ENCODE peak calls at places on chromosomes 4 and X, in ten cellular contexts. B is spleen, T is H1, I is GM12878, Z is stomach, N is upper lobe of left lung, A is transverse colon, G is K562, Y is suprapubic skin, H is HL-60. K is an unnamed sample.

GRCh38 chr4:129232627-129233337 is 136.8 kb downstream of the C4orf33 start:
- DNase-seq in B (no peak), T (no peak), I (no peak), Z (no peak), N (no peak), A (no peak), G (no peak), Y (no peak), H (no peak), K (no peak)

GRCh38 chr4:137635596-137635995 is 103.3 kb upstream of the PCDH18 start:
- DNase-seq in B (no peak), T (no peak), I (no peak), Z (no peak), N (no peak), A (no peak), G (no peak), Y (no peak), H (no peak), K (no peak)

GRCh38 chr4:90950385-90950841 is 823.2 kb downstream of the CCSER1 start:
- DNase-seq in B (no peak), T (no peak), I (no peak), Z (no peak), N (no peak), A (no peak), G (no peak), Y (no peak), H (no peak), K (no peak)

GRCh38 chrX:152074163-152074562 is 64.2 kb downstream of the MAGEA10 start:
- DNase-seq in B (no peak), T (no peak), I (no peak), Z (no peak), N (no peak), A (no peak), G (no peak), Y (no peak), H (no peak), K (no peak)

GRCh38 chrX:136041254-136041812 is 56.1 kb downstream of the SLC9A6 start:
- DNase-seq in B (no peak), T (no peak), I (no peak), Z (no peak), N (no peak), A (no peak), G (no peak), Y (no peak), H (no peak), K (no peak)

GRCh38 chr4:3343358-3343757 is 50.5 kb downstream of the RGS12 start:
- DNase-seq in B (no peak), T (no peak), I (no peak), Z (no peak), N (no peak), A (no peak), G (no peak), Y (no peak), H (no peak), K (no peak)

GRCh38 chr4:76590847-76591281 is 155.8 kb downstream of the SHROOM3 start:
- DNase-seq in B (no peak), T (no peak), I (no peak), Z (no peak), N (no peak), A (no peak), G (no peak), Y (no peak), H (no peak), K (no peak)

GRCh38 chr4:8837181-8837811 is 34.3 kb downstream of the HMX1 start:
- DNase-seq in B (peak), T (peak), I (no peak), Z (no peak), N (peak), A (peak), G (no peak), Y (peak), H (no peak), K (no peak)

GRCh38 chrX:49878128-49878833 is 1.0 kb upstream of the USP27X start:
- DNase-seq in B (peak), T (no peak), I (no peak), Z (no peak), N (no peak), A (peak), G (peak), Y (no peak), H (no peak), K (no peak)

GRCh38 chr4:19216495-19216894 is 1035.2 kb upstream of the SLIT2 start:
- DNase-seq in B (no peak), T (no peak), I (no peak), Z (no peak), N (no peak), A (no peak), G (no peak), Y (no peak), H (no peak), K (no peak)

GRCh38 chr4:6349896-6350295 is 80.2 kb downstream of the WFS1 start:
- DNase-seq in B (no peak), T (no peak), I (no peak), Z (no peak), N (no peak), A (no peak), G (no peak), Y (no peak), H (no peak), K (no peak)

GRCh38 chr4:149999485-150000074 is 78.7 kb upstream of the DCLK2 start:
- DNase-seq in B (no peak), T (no peak), I (no peak), Z (no peak), N (no peak), A (no peak), G (peak), Y (no peak), H (peak), K (no peak)

GRCh38 chr4:23889814-23890269 is at the start of gene PPARGC1A:
- DNase-seq in B (no peak), T (no peak), I (no peak), Z (peak), N (peak), A (peak), G (no peak), Y (no peak), H (no peak), K (no peak)

GRCh38 chr4:48498895-48499294 is 8.8 kb downstream of the ZAR1 start:
- DNase-seq in B (no peak), T (no peak), I (no peak), Z (no peak), N (no peak), A (no peak), G (no peak), Y (no peak), H (no peak), K (no peak)

GRCh38 chrX:23926015-23926414 is 18.2 kb downstream of the CXorf58 start:
- DNase-seq in B (no peak), T (no peak), I (no peak), Z (no peak), N (no peak), A (no peak), G (no peak), Y (no peak), H (no peak), K (no peak)

GRCh38 chr4:58075724-58076123 is 965.5 kb upstream of the IGFBP7 start:
- DNase-seq in B (no peak), T (no peak), I (no peak), Z (no peak), N (no peak), A (no peak), G (no peak), Y (no peak), H (no peak), K (no peak)

GRCh38 chr4:180726611-180727010 is 1516.6 kb upstream of the TENM3 start:
- DNase-seq in B (no peak), T (no peak), I (no peak), Z (no peak), N (no peak), A (no peak), G (no peak), Y (no peak), H (no peak), K (no peak)

GRCh38 chr4:113998026-113998425 is 18.6 kb upstream of the ARSJ start:
- DNase-seq in B (no peak), T (no peak), I (no peak), Z (no peak), N (no peak), A (peak), G (no peak), Y (no peak), H (no peak), K (no peak)

GRCh38 chr4:147546341-147546740 is 65.4 kb downstream of the EDNRA start:
- DNase-seq in B (no peak), T (no peak), I (no peak), Z (no peak), N (no peak), A (no peak), G (no peak), Y (no peak), H (no peak), K (no peak)

GRCh38 chr4:121597346-121597934 is 99.3 kb downstream of the ANXA5 start:
- DNase-seq in B (no peak), T (no peak), I (no peak), Z (no peak), N (no peak), A (no peak), G (no peak), Y (no peak), H (no peak), K (no peak)

GRCh38 chr4:42366959-42367358 is 30.3 kb upstream of the SHISA3 start:
- DNase-seq in B (no peak), T (no peak), I (no peak), Z (no peak), N (no peak), A (no peak), G (no peak), Y (no peak), H (no peak), K (no peak)

GRCh38 chr4:25915359-25915716 is 1.3 kb downstream of the SMIM20 start:
- DNase-seq in B (no peak), T (no peak), I (no peak), Z (no peak), N (no peak), A (no peak), G (peak), Y (no peak), H (no peak), K (no peak)

GRCh38 chrX:11655282-11655985 is 10.3 kb downstream of the ARHGAP6 start:
- DNase-seq in B (no peak), T (no peak), I (no peak), Z (no peak), N (no peak), A (no peak), G (no peak), Y (no peak), H (no peak), K (no peak)

GRCh38 chrX:32644476-32644875 is 566.9 kb downstream of the DMD start:
- DNase-seq in B (no peak), T (no peak), I (no peak), Z (no peak), N (no peak), A (no peak), G (no peak), Y (no peak), H (no peak), K (no peak)

DNA sequence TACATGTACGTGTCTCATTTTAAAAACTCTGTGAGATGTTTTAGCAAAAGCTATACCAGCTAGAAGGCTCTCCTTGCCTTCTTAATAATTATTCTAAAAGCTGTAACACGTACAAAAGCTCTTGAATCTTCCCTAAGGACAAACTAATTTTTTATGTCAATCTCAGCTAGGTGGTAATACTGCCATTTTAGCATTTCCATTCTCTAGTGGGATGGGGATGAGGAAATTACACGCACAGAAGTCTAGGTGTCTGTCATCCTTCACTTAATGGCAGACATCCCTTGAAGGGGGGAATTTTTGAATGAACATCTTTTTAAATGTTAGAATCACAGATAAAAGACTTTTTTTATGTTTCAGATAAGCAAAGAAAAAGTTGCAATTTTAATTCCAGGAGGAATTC is 569.1 kb downstream of the DMD start:
- DNase-seq in B (no peak), T (no peak), I (no peak), Z (no peak), N (no peak), A (no peak), G (no peak), Y (no peak), H (no peak), K (no peak)
- TF ChIP-seq POLR2AphosphoS5 in B (no peak), T (no peak), I (no peak), Z (no peak), N (no peak), A (no peak), G (no peak), Y (no peak), H (no peak), K (no peak)

GRCh38 chr4:186264660-186265059 is 1.3 kb upstream of the F11 start:
- DNase-seq in B (no peak), T (no peak), I (no peak), Z (no peak), N (no peak), A (no peak), G (no peak), Y (no peak), H (no peak), K (no peak)

GRCh38 chr4:186260504-186261448 is 5.2 kb upstream of the F11 start:
- DNase-seq in B (no peak), T (no peak), I (no peak), Z (no peak), N (peak), A (no peak), G (no peak), Y (no peak), H (no peak), K (no peak)

GRCh38 chr4:186255122-186255521 is 10.9 kb upstream of the F11 start:
- DNase-seq in B (no peak), T (no peak), I (no peak), Z (no peak), N (no peak), A (no peak), G (no peak), Y (no peak), H (no peak), K (no peak)

GRCh38 chr4:186258216-186258811 is 7.7 kb upstream of the F11 start:
- DNase-seq in B (no peak), T (no peak), I (no peak), Z (no peak), N (no peak), A (no peak), G (no peak), Y (no peak), H (no peak), K (no peak)

DNA sequence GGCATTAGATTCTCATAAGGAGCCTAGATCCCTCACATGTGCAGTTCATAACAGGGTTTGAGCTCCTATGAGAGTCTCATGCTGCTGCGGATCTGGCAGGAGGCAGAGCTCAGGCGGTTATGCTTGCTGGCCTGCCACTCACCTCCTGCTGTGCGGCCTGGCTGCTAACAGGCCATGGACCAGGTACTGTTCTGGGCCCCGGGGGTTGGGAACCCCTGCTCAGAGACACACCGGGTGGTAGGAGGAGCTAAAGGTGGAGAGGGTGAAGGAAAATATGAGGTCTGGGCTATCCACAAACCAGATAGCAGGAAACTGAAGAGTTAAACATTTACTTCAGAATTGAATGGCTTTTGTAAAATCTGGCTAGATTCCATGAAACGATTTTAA is 5.9 kb upstream of the F11 start:
- DNase-seq in B (no peak), T (no peak), I (no peak), Z (no peak), N (no peak), A (no peak), G (no peak), Y (no peak), H (no peak), K (no peak)
- TF ChIP-seq POLR2AphosphoS5 in B (no peak), T (no peak), I (no peak), Z (no peak), N (no peak), A (no peak), G (no peak), Y (no peak), H (no peak), K (no peak)

DNA sequence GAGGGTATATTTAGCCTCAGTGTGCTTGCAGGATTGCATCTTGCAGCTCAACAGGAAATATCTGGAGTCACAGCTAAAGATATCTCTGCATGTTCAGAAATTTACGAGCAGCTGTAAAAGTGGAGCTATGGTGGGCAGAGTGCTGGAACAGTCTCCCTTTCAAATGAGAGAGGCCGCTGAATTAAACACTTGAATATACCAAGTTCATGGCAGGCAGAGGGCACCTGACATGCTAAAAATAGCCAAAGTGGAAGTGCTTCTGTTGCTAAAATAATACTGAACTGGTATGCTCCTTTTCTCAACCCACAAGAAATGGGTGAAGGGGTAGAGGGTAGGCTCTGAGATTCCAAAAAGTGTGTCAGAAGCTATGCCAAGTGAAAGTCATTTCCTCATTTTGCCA is 98.0 kb downstream of the MGST2 start:
- DNase-seq in B (no peak), T (no peak), I (no peak), Z (no peak), N (no peak), A (no peak), G (no peak), Y (peak), H (peak), K (no peak)
- TF ChIP-seq POLR2AphosphoS5 in B (no peak), T (no peak), I (no peak), Z (no peak), N (no peak), A (peak), G (no peak), Y (no peak), H (no peak), K (no peak)

GRCh38 chr4:16669036-16669435 is 229.4 kb downstream of the LDB2 start:
- DNase-seq in B (no peak), T (no peak), I (no peak), Z (peak), N (no peak), A (no peak), G (no peak), Y (no peak), H (no peak), K (no peak)
- TF ChIP-seq POLR2AphosphoS5 in B (no peak), T (no peak), I (no peak), Z (no peak), N (no peak), A (no peak), G (no peak), Y (no peak), H (no peak), K (no peak)

DNA sequence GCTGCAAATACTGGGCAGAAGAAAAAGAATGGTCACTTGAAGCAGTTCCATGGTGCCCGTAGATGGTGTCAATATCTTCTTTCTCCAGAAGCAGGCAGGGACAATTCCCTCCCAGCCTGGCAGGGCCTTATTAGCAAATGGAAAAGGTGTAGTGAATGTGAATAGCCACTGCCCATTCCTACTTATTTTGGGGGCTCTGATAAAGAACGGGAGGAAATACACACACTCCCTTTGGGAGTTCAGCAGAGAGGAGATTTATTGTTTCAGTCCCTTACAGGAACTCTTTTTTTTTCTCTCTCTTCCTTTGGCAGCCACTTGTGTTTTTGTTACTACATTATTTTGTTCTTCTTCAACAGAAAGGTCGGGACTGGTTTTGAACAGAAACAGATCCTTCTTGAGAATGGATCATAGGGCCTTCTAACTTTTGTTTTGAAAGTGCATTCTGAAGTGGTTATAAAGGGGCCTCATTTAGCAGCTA is at the start of gene EMCN:
- DNase-seq in B (no peak), T (no peak), I (no peak), Z (no peak), N (no peak), A (no peak), G (no peak), Y (no peak), H (no peak), K (no peak)
- TF ChIP-seq POLR2AphosphoS5 in B (no peak), T (no peak), I (no peak), Z (no peak), N (no peak), A (no peak), G (no peak), Y (no peak), H (no peak), K (no peak)

DNA sequence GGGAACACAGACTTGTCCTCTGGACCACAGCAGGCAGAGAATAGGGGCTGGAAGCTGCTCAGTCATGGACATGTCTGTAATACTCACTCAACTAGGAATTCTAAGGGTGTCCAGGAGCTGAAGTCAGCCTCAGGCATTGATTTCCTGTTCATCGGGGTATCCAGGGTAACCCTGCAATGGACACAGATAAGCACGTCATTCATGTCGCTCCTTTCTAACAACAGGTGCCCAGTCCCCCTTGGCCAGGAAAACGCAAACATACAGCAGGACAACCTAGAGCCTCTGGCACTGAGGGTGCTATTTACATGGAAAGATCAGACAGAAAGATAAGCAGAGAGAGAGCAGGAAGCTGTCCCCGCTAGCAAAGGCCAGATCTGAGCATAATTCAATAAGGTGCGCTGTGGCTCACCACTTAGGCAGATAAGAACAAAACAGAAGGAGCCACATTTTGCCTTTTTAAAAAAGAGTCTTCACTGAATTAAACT is 21.3 kb downstream of the QDPR start:
- DNase-seq in B (no peak), T (no peak), I (no peak), Z (peak), N (no peak), A (no peak), G (no peak), Y (no peak), H (no peak), K (no peak)
- TF ChIP-seq POLR2AphosphoS5 in B (no peak), T (no peak), I (no peak), Z (no peak), N (no peak), A (no peak), G (no peak), Y (no peak), H (no peak), K (no peak)

GRCh38 chrX:37349131-37350033 is at the start of gene PRRG1:
- DNase-seq in B (peak), T (peak), I (no peak), Z (peak), N (peak), A (peak), G (peak), Y (peak), H (no peak), K (no peak)
- TF ChIP-seq POLR2AphosphoS5 in B (peak), T (no peak), I (no peak), Z (peak), N (no peak), A (peak), G (no peak), Y (no peak), H (no peak), K (no peak)